ENCODE peak calls at places on chromosomes 7 and 10, in seven cellular contexts. Z, T, I, B, S, L and F are unnamed samples.
A peak's percentile ranks its signal among the peaks of the same experiment; 100 is the strongest.

GRCh38 chr10:71268247-71268691 is 50.8 kb upstream of the SLC29A3 start:
- DNase-seq in Z (peak; percentile 63), S (peak; percentile 64), B (peak; percentile 82), I (no peak), T (peak; percentile 68), L (no peak), F (no peak)

GRCh38 chr10:128007971-128008370 is 101.1 kb downstream of the PTPRE start:
- DNase-seq in T (no peak), Z (no peak), L (no peak), B (peak; percentile 16), I (no peak), S (no peak), F (no peak)

GRCh38 chr7:151669762-151670161 is 150.1 kb upstream of the RHEB start:
- DNase-seq in L (no peak), S (no peak), I (no peak), Z (no peak), T (no peak), B (no peak), F (no peak)

GRCh38 chr10:32983333-32983909 is 25.4 kb upstream of the ITGB1 start:
- DNase-seq in S (peak; percentile 96), I (peak; percentile 86), T (no peak), Z (peak; percentile 97), L (no peak), B (peak; percentile 94), F (no peak)

GRCh38 chr10:77629775-77630565 is 7.6 kb downstream of the KCNMA1 start:
- DNase-seq in B (no peak), T (no peak), Z (peak; percentile 36), S (peak; percentile 79), I (no peak), L (no peak), F (no peak)

GRCh38 chr7:112383671-112384417 is 66.4 kb upstream of the IFRD1 start:
- DNase-seq in T (peak; percentile 39), I (no peak), S (no peak), B (peak; percentile 61), Z (no peak), L (no peak), F (peak; percentile 5)

GRCh38 chr7:67033251-67033650 is 36.6 kb downstream of the TYW1 start:
- DNase-seq in L (no peak), S (no peak), I (no peak), B (no peak), Z (no peak), T (no peak), F (no peak)

GRCh38 chr10:33123680-33124079 is 165.7 kb upstream of the ITGB1 start:
- DNase-seq in S (no peak), B (no peak), Z (no peak), L (no peak), I (no peak), T (no peak), F (no peak)

GRCh38 chr10:29435809-29436501 is 147.1 kb downstream of the LYZL1 start:
- DNase-seq in I (no peak), L (no peak), T (no peak), B (no peak), S (peak; percentile 48), Z (peak; percentile 75), F (no peak)

GRCh38 chr7:74615933-74616780 is 41.4 kb upstream of the GTF2I start:
- DNase-seq in Z (no peak), S (no peak), I (no peak), T (no peak), L (no peak), B (no peak), F (no peak)

GRCh38 chr7:94011714-94012353 is 7.7 kb upstream of the BET1 start:
- DNase-seq in Z (no peak), I (no peak), S (no peak), B (no peak), T (peak; percentile 31), L (no peak), F (no peak)

GRCh38 chr10:10726101-10726500 is 291.6 kb upstream of the CELF2 start:
- DNase-seq in L (no peak), S (no peak), I (no peak), T (no peak), B (no peak), Z (no peak), F (no peak)

GRCh38 chr7:32611700-32612099 is 116.4 kb downstream of the AVL9 start:
- DNase-seq in L (no peak), T (no peak), Z (no peak), S (no peak), I (no peak), B (no peak), F (no peak)

GRCh38 chr10:22911889-22912762 is 15.7 kb upstream of the ARMC3 start:
- DNase-seq in L (no peak), I (no peak), T (no peak), S (peak; percentile 34), B (no peak), Z (no peak), F (no peak)

GRCh38 chr10:69377191-69377590 is 39.5 kb downstream of the TACR2 start:
- DNase-seq in T (no peak), B (no peak), Z (no peak), S (no peak), L (no peak), I (no peak), F (no peak)

GRCh38 chr10:133309111-133309719 is 501 bp downstream of the ZNF511 start:
- DNase-seq in S (peak; percentile 89), Z (peak; percentile 85), T (peak; percentile 94), L (peak; percentile 99), B (peak; percentile 93), I (peak; percentile 92), F (peak; percentile 89)

GRCh38 chr10:97350138-97350537 is 15.6 kb upstream of the FRAT2 start:
- DNase-seq in B (no peak), Z (no peak), L (no peak), T (no peak), I (no peak), S (no peak), F (no peak)

GRCh38 chr7:27109533-27110162 is 7.2 kb upstream of the HOXA2 start:
- DNase-seq in Z (peak; percentile 25), L (no peak), S (no peak), T (no peak), B (no peak), I (no peak), F (no peak)

GRCh38 chr7:64951250-64951848 is 39.5 kb downstream of the ZNF117 start:
- DNase-seq in S (peak; percentile 50), L (no peak), B (peak; percentile 39), I (peak; percentile 17), Z (peak; percentile 54), T (no peak), F (peak; percentile 2)

GRCh38 chr10:84493951-84494848 is 165.8 kb downstream of the CCSER2 start:
- DNase-seq in I (peak; percentile 74), Z (peak; percentile 69), L (no peak), B (peak; percentile 85), T (no peak), S (peak; percentile 47), F (no peak)

GRCh38 chr7:20651960-20652544 is 36.6 kb downstream of the ABCB5 start:
- DNase-seq in B (no peak), Z (no peak), L (no peak), I (no peak), T (no peak), S (peak; percentile 12), F (no peak)

GRCh38 chr7:33853361-33854062 is 51.8 kb upstream of the BMPER start:
- DNase-seq in B (peak; percentile 77), I (no peak), S (peak; percentile 71), Z (peak; percentile 93), T (no peak), L (no peak), F (no peak)

GRCh38 chr10:126565871-126566270 is 104.6 kb downstream of the C10orf90 start:
- DNase-seq in I (no peak), L (no peak), S (no peak), T (no peak), Z (no peak), B (no peak), F (no peak)
- H2AK5ac ChIP-seq in I (no peak overlapping the region), L (no peak overlapping the region), S (no peak overlapping the region), T (no peak overlapping the region), Z (no peak overlapping the region), B (peak overlapping the region; percentile 96), F (no peak overlapping the region)

DNA sequence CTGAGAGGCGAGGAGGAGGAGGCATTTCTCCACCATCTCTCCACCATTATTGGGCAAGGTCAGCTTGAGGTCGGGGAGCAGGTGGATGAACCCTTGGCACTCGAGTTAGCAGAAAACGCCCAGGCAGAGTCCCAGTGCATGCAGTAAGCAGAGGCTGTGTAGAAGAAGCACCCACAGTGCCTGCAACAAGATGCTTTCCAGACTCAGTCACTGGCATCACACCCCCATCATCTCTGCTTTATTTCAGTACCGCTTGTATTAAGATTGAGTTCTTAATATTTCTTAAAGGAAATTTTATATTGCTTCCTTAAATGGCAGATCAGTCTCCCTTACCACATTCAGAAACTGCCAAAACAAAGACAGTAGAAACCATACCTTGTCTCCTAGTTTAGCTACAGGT is 122.3 kb upstream of the PPIF start:
- DNase-seq in S (no peak), T (no peak), B (no peak), I (no peak), L (no peak), Z (no peak), F (no peak)
- H2AK5ac ChIP-seq in S (no peak overlapping the region), T (no peak overlapping the region), B (no peak overlapping the region), I (peak overlapping the region; percentile 17), L (no peak overlapping the region), Z (peak overlapping the region; percentile 4), F (no peak overlapping the region)

GRCh38 chr10:25177754-25178135 is 2.9 kb downstream of the GPR158 start:
- DNase-seq in I (no peak), S (no peak), B (no peak), T (no peak), Z (no peak), L (no peak), F (no peak)

GRCh38 chr10:25176421-25176968 is 1.7 kb downstream of the GPR158 start:
- DNase-seq in T (peak; percentile 49), Z (no peak), I (no peak), L (no peak), S (no peak), B (peak; percentile 37), F (no peak)

GRCh38 chr10:25175527-25176420 is 973 bp downstream of the GPR158 start:
- DNase-seq in T (peak; percentile 59), S (peak; percentile 18), Z (no peak), L (peak; percentile 68), I (no peak), B (peak; percentile 64), F (peak; percentile 27)

GRCh38 chr10:25178411-25178810 is 3.6 kb downstream of the GPR158 start:
- DNase-seq in L (no peak), B (no peak), S (no peak), T (no peak), I (no peak), Z (no peak), F (no peak)

GRCh38 chr10:25177093-25177753 is 2.4 kb downstream of the GPR158 start:
- DNase-seq in L (no peak), S (no peak), B (peak; percentile 12), Z (no peak), I (no peak), T (no peak), F (no peak)
- H2AK5ac ChIP-seq in L (no peak overlapping the region), S (no peak overlapping the region), B (no peak overlapping the region), Z (no peak overlapping the region), I (no peak overlapping the region), T (no peak overlapping the region), F (no peak overlapping the region)

DNA sequence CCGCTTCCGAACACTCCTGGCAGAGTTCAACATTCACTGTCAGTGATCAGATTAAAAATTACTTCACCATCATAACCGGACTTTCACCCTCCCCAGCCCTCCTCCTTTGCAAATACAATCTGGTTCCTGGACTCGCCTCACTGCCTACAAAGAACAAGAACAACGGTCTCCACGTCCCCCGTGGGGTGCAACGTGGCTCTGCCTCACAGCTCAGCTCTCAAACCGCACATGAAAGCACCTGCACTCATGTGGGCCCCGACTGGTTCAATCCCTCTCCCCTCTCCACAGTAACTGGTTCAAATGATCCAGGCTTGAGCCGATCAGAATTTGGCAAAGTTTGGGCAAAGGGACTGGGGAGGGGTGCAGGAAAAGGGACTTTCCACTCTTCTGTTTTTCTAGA is 21.0 kb downstream of the ASB13 start:
- DNase-seq in L (no peak), I (no peak), Z (no peak), B (no peak), T (no peak), S (no peak), F (no peak)
- H2AK5ac ChIP-seq in L (no peak overlapping the region), I (no peak overlapping the region), Z (no peak overlapping the region), B (no peak overlapping the region), T (no peak overlapping the region), S (no peak overlapping the region), F (no peak overlapping the region)